ENCODE peak calls at places on chromosomes 12 and 14, in eight cellular contexts. M is fibroblast of villous mesenchyme, S is dorsolateral prefrontal cortex, O is endothelial cell, H is coronary artery, R is WERI-Rb-1, X is cardiac muscle cell, G is lung. U is an unnamed sample.

GRCh38 chr12:48078901-48079300 is 27.0 kb downstream of the SENP1 start:
- DNase-seq in M (peak), S (no peak), O (no peak), H (no peak), R (no peak), X (peak), G (no peak), U (no peak)

GRCh38 chr14:55136868-55137785 is 8.1 kb downstream of the LGALS3 start:
- DNase-seq in M (peak), S (peak), O (no peak), H (peak), R (no peak), X (peak), G (peak), U (peak)

GRCh38 chr14:74324945-74325361 is 22.2 kb upstream of the ABCD4 start:
- DNase-seq in M (peak), S (no peak), O (no peak), H (no peak), R (no peak), X (peak), G (no peak), U (no peak)

GRCh38 chr12:7602287-7602686 is 63.4 kb downstream of the APOBEC1 start:
- DNase-seq in M (peak), S (no peak), O (no peak), H (no peak), R (no peak), X (no peak), G (no peak), U (no peak)

GRCh38 chr12:49903700-49904423 is at the start of gene FAIM2:
- DNase-seq in M (peak), S (peak), O (no peak), H (no peak), R (no peak), X (peak), G (no peak), U (no peak)

GRCh38 chr14:92586001-92586947 is 72.7 kb downstream of the RIN3 start:
- DNase-seq in M (peak), S (peak), O (no peak), H (peak), R (no peak), X (peak), G (no peak), U (no peak)

GRCh38 chr14:93973607-93974006 is 2.8 kb downstream of the ASB2 start:
- DNase-seq in M (no peak), S (no peak), O (no peak), H (no peak), R (no peak), X (no peak), G (no peak), U (no peak)

GRCh38 chr12:124437121-124437520 is 130.3 kb downstream of the NCOR2 start:
- DNase-seq in M (no peak), S (no peak), O (no peak), H (no peak), R (no peak), X (no peak), G (no peak), U (no peak)

GRCh38 chr12:108821407-108822397 is 35.7 kb downstream of the SSH1 start:
- DNase-seq in M (peak), S (peak), O (no peak), H (no peak), R (no peak), X (peak), G (no peak), U (peak)

GRCh38 chr12:120835304-120835612 is 68.9 kb downstream of the SPPL3 start:
- DNase-seq in M (no peak), S (no peak), O (no peak), H (no peak), R (no peak), X (no peak), G (no peak), U (no peak)

GRCh38 chr12:94699796-94700195 is 49.4 kb upstream of the TMCC3 start:
- DNase-seq in M (no peak), S (no peak), O (no peak), H (no peak), R (no peak), X (no peak), G (no peak), U (no peak)

GRCh38 chr12:91072931-91073330 is 15.1 kb upstream of the KERA start:
- DNase-seq in M (no peak), S (no peak), O (no peak), H (no peak), R (no peak), X (no peak), G (no peak), U (no peak)

GRCh38 chr14:48703728-48704467 is 882.3 kb downstream of the RPS29 start:
- DNase-seq in M (no peak), S (no peak), O (no peak), H (no peak), R (no peak), X (no peak), G (no peak), U (no peak)

GRCh38 chr14:67668559-67668958 is 5.9 kb downstream of the VTI1B start:
- DNase-seq in M (no peak), S (no peak), O (no peak), H (no peak), R (no peak), X (no peak), G (no peak), U (no peak)

GRCh38 chr12:24950231-24950834 is 1.4 kb upstream of the BCAT1 start:
- DNase-seq in M (peak), S (no peak), O (no peak), H (no peak), R (no peak), X (no peak), G (no peak), U (no peak)

GRCh38 chr14:105324080-105324778 is 9.7 kb downstream of the PACS2 start:
- DNase-seq in M (no peak), S (peak), O (no peak), H (peak), R (peak), X (no peak), G (no peak), U (no peak)

GRCh38 chr12:113239811-113240331 is 18.6 kb downstream of the TPCN1 start:
- DNase-seq in M (no peak), S (no peak), O (no peak), H (no peak), R (no peak), X (no peak), G (no peak), U (no peak)

GRCh38 chr12:14018080-14018479 is 36.7 kb upstream of the GRIN2B start:
- DNase-seq in M (no peak), S (no peak), O (no peak), H (no peak), R (no peak), X (no peak), G (no peak), U (no peak)

GRCh38 chr12:126899926-126900792 is 1366.8 kb upstream of the TMEM132C start:
- DNase-seq in M (no peak), S (no peak), O (no peak), H (no peak), R (no peak), X (no peak), G (no peak), U (no peak)

GRCh38 chr12:1851126-1851791 is 30.9 kb downstream of the LRTM2 start:
- DNase-seq in M (peak), S (no peak), O (no peak), H (no peak), R (no peak), X (peak), G (no peak), U (no peak)

GRCh38 chr12:54356951-54357356 is 7.3 kb downstream of the GPR84 start:
- DNase-seq in M (no peak), S (no peak), O (no peak), H (no peak), R (peak), X (no peak), G (no peak), U (no peak)

GRCh38 chr14:105069887-105070759 is 4.9 kb upstream of the GPR132 start:
- DNase-seq in M (no peak), S (no peak), O (no peak), H (peak), R (no peak), X (peak), G (no peak), U (no peak)

GRCh38 chr14:63387691-63388090 is 69.0 kb upstream of the GPHB5 start:
- DNase-seq in M (no peak), S (no peak), O (no peak), H (no peak), R (no peak), X (no peak), G (no peak), U (no peak)

GRCh38 chr14:35336171-35337073 is 44.2 kb downstream of the PSMA6 start:
- DNase-seq in M (peak), S (no peak), O (peak), H (peak), R (no peak), X (peak), G (peak), U (peak)

GRCh38 chr14:71751264-71751663 is 181.0 kb upstream of the RGS6 start:
- DNase-seq in M (no peak), S (no peak), O (no peak), H (no peak), R (no peak), X (no peak), G (no peak), U (no peak)

GRCh38 chr12:14264316-14264715 is 101.2 kb upstream of the ATF7IP start:
- DNase-seq in M (no peak), S (no peak), O (no peak), H (no peak), R (no peak), X (no peak), G (no peak), U (no peak)

GRCh38 chr12:1579626-1580025 is 14.8 kb downstream of the FBXL14 start:
- DNase-seq in M (peak), S (no peak), O (no peak), H (no peak), R (no peak), X (no peak), G (no peak), U (no peak)

GRCh38 chr14:37864861-37865718 is 269.7 kb downstream of the TTC6 start:
- DNase-seq in M (peak), S (peak), O (no peak), H (no peak), R (no peak), X (peak), G (no peak), U (no peak)

GRCh38 chr14:104130974-104131651 is 7.3 kb upstream of the KIF26A start:
- DNase-seq in M (peak), S (peak), O (peak), H (no peak), R (peak), X (peak), G (peak), U (peak)

GRCh38 chr12:48001426-48002178 is 2.7 kb downstream of the COL2A1 start:
- DNase-seq in M (peak), S (peak), O (peak), H (no peak), R (peak), X (peak), G (no peak), U (peak)

GRCh38 chr12:70618371-70618770 is 18.9 kb downstream of the PTPRB start:
- DNase-seq in M (no peak), S (no peak), O (no peak), H (no peak), R (no peak), X (no peak), G (no peak), U (no peak)

GRCh38 chr12:7694556-7694955 is 1.0 kb downstream of the GDF3 start:
- DNase-seq in M (no peak), S (no peak), O (no peak), H (no peak), R (no peak), X (no peak), G (no peak), U (no peak)

GRCh38 chr14:96126339-96126770 is 78.3 kb upstream of the BDKRB2 start:
- DNase-seq in M (peak), S (no peak), O (peak), H (no peak), R (no peak), X (peak), G (no peak), U (no peak)

DNA sequence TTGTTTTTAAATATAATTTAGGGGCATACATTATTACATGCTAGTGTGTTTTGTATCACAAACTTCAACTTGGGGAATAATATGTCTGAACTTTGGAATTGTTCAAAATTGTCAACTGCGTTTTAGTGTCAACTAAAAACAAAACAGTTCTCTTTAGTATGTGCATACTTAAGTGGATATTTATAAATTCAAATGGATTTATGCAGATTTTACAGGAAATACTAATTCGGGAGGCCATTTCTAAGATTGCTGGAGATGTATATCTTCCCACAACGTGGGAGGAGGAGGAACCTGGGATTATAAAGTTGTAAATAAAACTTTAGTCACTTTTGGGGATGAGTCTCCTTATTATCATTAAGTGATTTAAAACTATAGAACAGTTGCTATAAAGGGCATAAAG is 2.5 kb downstream of the PDE3A start:
- DNase-seq in M (no peak), S (no peak), O (no peak), H (no peak), R (no peak), X (no peak), G (no peak), U (no peak)
- TF ChIP-seq CTCF in M (no peak), S (no peak), O (no peak), H (no peak), R (no peak), X (no peak), G (no peak), U (no peak)

GRCh38 chr14:57470909-57471308 is 22.7 kb downstream of the CCDC198 start:
- DNase-seq in M (no peak), S (no peak), O (no peak), H (no peak), R (no peak), X (no peak), G (no peak), U (no peak)
- TF ChIP-seq CTCF in M (no peak), S (no peak), O (no peak), H (no peak), R (no peak), X (no peak), G (no peak), U (no peak)

DNA sequence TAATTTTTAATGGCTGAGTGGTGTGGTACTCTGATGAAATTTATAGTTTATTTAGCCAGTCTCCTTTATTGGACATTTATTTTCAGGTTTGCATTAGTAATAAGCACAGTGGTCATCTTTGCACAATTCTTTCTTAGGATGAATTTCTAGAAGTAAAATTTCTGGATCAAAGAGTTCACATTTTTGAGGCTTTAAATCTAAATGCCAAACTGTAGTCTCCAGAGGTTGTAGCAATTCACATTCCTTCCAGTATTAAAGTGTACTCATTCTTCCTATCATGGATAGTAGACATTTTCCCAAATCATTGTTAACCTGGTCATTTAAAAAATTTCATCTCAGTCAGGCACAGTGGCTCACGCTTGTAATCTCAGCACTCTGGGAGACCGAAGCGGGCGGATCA is 24.8 kb downstream of the SLC39A9 start:
- DNase-seq in M (no peak), S (no peak), O (no peak), H (no peak), R (no peak), X (peak), G (no peak), U (no peak)
- TF ChIP-seq CTCF in M (no peak), S (no peak), O (no peak), H (no peak), R (no peak), X (no peak), G (no peak), U (no peak)

GRCh38 chr14:39108791-39109190 is 5.3 kb upstream of the GEMIN2 start:
- DNase-seq in M (no peak), S (no peak), O (no peak), H (no peak), R (no peak), X (no peak), G (no peak), U (no peak)

GRCh38 chr14:39102265-39102968 is 618 bp downstream of the SEC23A start:
- DNase-seq in M (peak), S (peak), O (no peak), H (peak), R (no peak), X (peak), G (no peak), U (no peak)

GRCh38 chr14:39107624-39108023 is 4.6 kb upstream of the SEC23A start:
- DNase-seq in M (peak), S (no peak), O (no peak), H (no peak), R (no peak), X (peak), G (no peak), U (no peak)

GRCh38 chr14:39099748-39100147 is 3.3 kb downstream of the SEC23A start:
- DNase-seq in M (no peak), S (no peak), O (no peak), H (no peak), R (no peak), X (no peak), G (no peak), U (no peak)

GRCh38 chr14:39102969-39103957 is at the start of gene SEC23A:
- DNase-seq in M (peak), S (peak), O (peak), H (peak), R (peak), X (peak), G (peak), U (peak)
- TF ChIP-seq CTCF in M (no peak), S (peak), O (no peak), H (no peak), R (no peak), X (no peak), G (no peak), U (no peak)

GRCh38 chr14:59123975-59124374 is 64.5 kb upstream of the DAAM1 start:
- DNase-seq in M (no peak), S (no peak), O (no peak), H (no peak), R (no peak), X (peak), G (no peak), U (no peak)
- TF ChIP-seq CTCF in M (peak), S (peak), O (no peak), H (no peak), R (peak), X (peak), G (no peak), U (no peak)

DNA sequence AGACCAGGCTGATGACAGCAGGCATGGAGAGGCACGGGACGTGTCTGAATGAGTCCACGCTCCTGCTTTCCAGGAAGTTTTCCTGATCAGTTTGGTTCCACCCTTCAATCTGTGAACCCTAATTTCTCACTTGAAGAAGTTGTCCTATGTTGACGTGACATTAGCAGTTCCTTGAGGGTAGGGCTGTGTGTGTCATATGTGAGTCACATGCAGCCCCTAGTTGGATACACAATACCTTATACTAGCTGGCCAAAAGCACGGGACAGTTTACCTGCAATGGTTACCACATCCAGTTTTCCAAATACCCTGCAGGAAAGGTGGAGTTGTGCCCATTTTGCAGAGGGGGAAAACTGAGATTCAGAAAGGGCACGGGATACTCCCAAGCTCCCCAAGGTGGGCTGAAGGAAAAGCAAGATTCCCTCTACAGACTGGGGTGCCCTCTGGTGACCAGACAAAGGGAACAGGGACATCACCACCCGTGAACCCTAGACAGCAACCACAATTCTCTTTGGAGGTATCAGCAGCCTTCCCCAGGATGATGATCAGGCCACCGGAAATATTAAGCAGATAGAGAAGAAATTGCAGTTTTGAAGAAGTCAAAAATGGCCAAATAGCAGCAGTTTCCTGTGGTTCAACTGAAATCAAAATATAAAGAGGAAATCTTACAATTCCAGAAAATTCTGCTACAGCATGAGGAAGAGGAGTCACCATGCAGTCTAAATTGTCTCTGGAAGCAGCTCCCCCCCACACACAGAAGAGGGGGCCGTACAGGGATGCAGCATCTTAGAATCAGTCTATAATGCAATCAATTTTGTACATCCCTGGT is 194.4 kb downstream of the PHETA1 start:
- DNase-seq in M (no peak), S (no peak), O (no peak), H (no peak), R (peak), X (peak), G (no peak), U (no peak)
- TF ChIP-seq CTCF in M (no peak), S (peak), O (no peak), H (no peak), R (peak), X (peak), G (no peak), U (no peak)

GRCh38 chr14:100906420-100906819 is 2.9 kb upstream of the RTL1 start:
- DNase-seq in M (no peak), S (no peak), O (peak), H (no peak), R (no peak), X (no peak), G (no peak), U (no peak)
- TF ChIP-seq CTCF in M (peak), S (no peak), O (peak), H (no peak), R (peak), X (peak), G (no peak), U (no peak)

GRCh38 chr14:66403183-66403582 is 83.0 kb upstream of the CCDC196 start:
- DNase-seq in M (peak), S (no peak), O (no peak), H (no peak), R (peak), X (peak), G (no peak), U (no peak)
- TF ChIP-seq CTCF in M (peak), S (peak), O (no peak), H (no peak), R (peak), X (peak), G (no peak), U (peak)

DNA sequence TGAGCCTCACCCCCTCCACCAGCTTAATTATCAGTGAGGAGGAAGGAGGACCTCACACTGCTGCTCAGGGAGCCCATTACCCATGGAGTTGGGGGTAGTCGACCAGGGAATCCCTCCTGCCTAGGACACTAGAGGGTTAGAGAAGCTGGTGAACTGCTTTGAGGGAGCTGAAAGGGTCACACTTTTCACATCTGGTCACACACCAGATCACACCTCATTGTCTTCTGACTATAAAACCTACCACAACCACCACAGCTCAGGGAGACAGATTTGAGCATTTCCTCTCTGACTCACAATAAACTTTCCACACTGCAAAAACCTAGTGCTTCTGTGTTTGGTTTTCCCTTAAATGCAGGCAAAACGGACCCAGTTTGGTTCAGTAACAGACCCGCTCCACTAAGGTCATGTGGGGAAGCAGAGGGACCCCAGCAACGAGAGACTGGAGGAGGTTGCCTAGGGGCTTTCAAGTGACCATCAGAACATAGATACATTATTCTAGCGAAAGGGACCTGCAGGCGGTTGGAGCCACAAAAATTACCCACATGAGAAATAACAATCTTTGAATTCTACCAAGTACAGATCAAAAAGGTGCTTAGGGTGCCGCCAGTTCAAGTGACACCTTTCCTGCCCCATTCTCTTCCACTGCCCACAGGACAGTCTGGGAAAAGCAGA is 151.4 kb upstream of the AVPR1A start:
- DNase-seq in M (no peak), S (no peak), O (no peak), H (no peak), R (no peak), X (no peak), G (no peak), U (no peak)
- TF ChIP-seq CTCF in M (no peak), S (no peak), O (no peak), H (no peak), R (no peak), X (no peak), G (no peak), U (no peak)

U was measured in Calu3.